ENCODE peak calls at places on chromosomes 13 and 19, in four cellular contexts. R is PC-3, O is DND-41, G is uterus. J is an unnamed sample.

GRCh38 chr19:42563352-42564210 is 31.1 kb downstream of the CEACAM8 start:
- DNase-seq in R (peak; percentile 54), O (peak; percentile 24), G (no peak), J (no peak)

GRCh38 chr19:18351544-18351943 is 11.1 kb downstream of the PGPEP1 start:
- DNase-seq in R (no peak), O (no peak), G (no peak), J (no peak)

GRCh38 chr13:74550039-74550438 is 415.8 kb upstream of the KLF12 start:
- DNase-seq in R (no peak), O (no peak), G (no peak), J (no peak)

GRCh38 chr13:41608779-41609178 is 151.4 kb downstream of the RGCC start:
- DNase-seq in R (no peak), O (no peak), G (no peak), J (no peak)

GRCh38 chr13:58238972-58239773 is 607.6 kb downstream of the PCDH17 start:
- DNase-seq in R (no peak), O (no peak), G (no peak), J (no peak)

GRCh38 chr13:23618341-23618740 is 48.1 kb downstream of the TNFRSF19 start:
- DNase-seq in R (peak; percentile 58), O (no peak), G (no peak), J (no peak)

GRCh38 chr19:16375157-16375935 is 50.7 kb downstream of the KLF2 start:
- DNase-seq in R (no peak), O (no peak), G (no peak), J (no peak)

GRCh38 chr13:32165791-32166190 is 134.2 kb downstream of the FRY start:
- DNase-seq in R (no peak), O (no peak), G (no peak), J (no peak)

DNA sequence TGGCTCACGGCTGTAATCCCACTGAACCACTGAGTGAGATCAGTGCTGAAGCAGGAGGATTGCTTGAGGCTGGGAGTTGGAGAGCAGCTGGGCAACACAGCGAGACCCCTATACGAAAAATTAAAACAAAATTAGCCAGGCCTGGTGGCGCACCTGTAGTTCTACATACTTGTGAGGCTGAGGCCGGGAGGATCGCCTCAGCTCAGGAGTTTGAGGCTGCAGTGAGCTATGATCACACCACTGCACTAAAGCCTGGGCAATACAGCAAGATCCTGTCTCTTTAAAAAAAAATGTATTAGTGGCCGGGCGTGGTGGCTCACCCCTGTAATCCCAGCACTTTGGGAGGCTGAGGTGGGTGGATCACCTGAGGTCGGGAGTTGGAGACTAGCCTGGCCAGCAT is 6.3 kb upstream of the SELENOV start:
- DNase-seq in R (no peak), O (no peak), G (no peak), J (no peak)
- H3K27me3 ChIP-seq in R (no peaks in the 10 kb centered on the region), O (no peaks in the 10 kb centered on the region), G (peaks cover 12% of the 10 kb centered on the region), J (peaks cover 17% of the 10 kb centered on the region)

GRCh38 chr19:50549927-50550593 is 18.2 kb downstream of the LRRC4B start:
- DNase-seq in R (no peak), O (no peak), G (no peak), J (no peak)

GRCh38 chr19:50547385-50548190 is 20.6 kb downstream of the LRRC4B start:
- DNase-seq in R (no peak), O (no peak), G (no peak), J (no peak)

GRCh38 chr19:50550594-50550966 is 17.7 kb downstream of the LRRC4B start:
- DNase-seq in R (no peak), O (no peak), G (no peak), J (no peak)

GRCh38 chr19:50548191-50549058 is 19.8 kb downstream of the LRRC4B start:
- DNase-seq in R (no peak), O (no peak), G (no peak), J (no peak)

GRCh38 chr19:50549059-50549926 is 18.9 kb downstream of the LRRC4B start:
- DNase-seq in R (no peak), O (no peak), G (no peak), J (no peak)
- H3K27me3 ChIP-seq in R (peaks cover 53% of the 10 kb centered on the region), O (no peaks in the 10 kb centered on the region), G (no peaks in the 10 kb centered on the region), J (no peaks in the 10 kb centered on the region)

GRCh38 chr19:41533691-41534090 is 42.3 kb upstream of the CEACAM21 start:
- DNase-seq in R (no peak), O (no peak), G (no peak), J (no peak)

GRCh38 chr19:41532526-41532925 is 43.4 kb upstream of the CEACAM21 start:
- DNase-seq in R (no peak), O (no peak), G (no peak), J (no peak)

GRCh38 chr19:41530184-41530534 is 45.8 kb upstream of the CEACAM21 start:
- DNase-seq in R (no peak), O (no peak), G (no peak), J (no peak)

GRCh38 chr19:41530761-41531301 is 45.1 kb upstream of the CEACAM21 start:
- DNase-seq in R (no peak), O (no peak), G (no peak), J (no peak)

GRCh38 chr19:41531438-41532311 is 44.3 kb upstream of the CEACAM21 start:
- DNase-seq in R (no peak), O (peak; percentile 23), G (peak; percentile 57), J (no peak)
- H3K27me3 ChIP-seq in R (peaks cover 33% of the 10 kb centered on the region), O (peaks cover 38% of the 10 kb centered on the region), G (no peaks in the 10 kb centered on the region), J (no peaks in the 10 kb centered on the region)

DNA sequence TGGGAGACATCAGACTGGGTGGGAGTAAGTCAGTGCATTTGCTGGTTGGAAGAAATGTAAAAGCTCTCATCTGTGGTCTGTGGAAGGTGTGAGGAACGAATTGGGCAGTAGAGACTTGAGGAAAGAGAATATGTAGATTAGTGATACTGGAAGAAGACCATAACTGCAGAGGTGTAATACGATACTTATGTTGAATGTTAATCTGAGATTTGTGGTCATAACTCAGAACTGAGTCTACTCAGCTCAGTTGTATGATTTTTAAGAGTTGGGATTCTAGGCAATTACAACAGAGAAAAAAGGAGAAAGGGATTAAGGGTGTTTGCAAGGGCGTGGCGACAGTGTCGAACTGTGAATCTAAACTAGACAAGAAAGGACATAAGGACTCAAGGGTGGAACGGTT is 3.2 kb upstream of the IL17D start:
- DNase-seq in R (no peak), O (no peak), G (no peak), J (no peak)
- H3K27me3 ChIP-seq in R (no peaks in the 10 kb centered on the region), O (peaks cover 32% of the 10 kb centered on the region), G (no peaks in the 10 kb centered on the region), J (no peaks in the 10 kb centered on the region)

DNA sequence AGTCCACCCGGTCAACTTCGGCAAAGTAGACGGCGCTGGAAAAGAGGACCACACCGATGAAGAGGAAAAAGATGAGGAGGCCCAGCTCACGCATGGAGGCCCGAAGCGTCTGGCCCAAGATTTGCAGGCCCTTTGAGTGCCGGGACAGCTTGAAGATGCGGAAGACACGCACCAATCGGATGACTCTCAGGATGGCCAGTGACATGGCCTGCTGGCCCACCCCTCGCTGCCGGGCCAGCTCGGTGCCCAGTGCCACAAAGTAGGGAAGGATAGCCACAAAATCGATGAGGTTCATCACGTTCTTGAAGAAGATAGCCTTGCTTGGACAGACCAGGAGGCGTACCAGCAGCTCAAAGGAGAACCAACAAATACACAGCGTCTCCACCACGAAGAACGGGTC is 2.1 kb downstream of the KCNA7 start:
- DNase-seq in R (no peak), O (no peak), G (no peak), J (no peak)
- H3K27me3 ChIP-seq in R (peaks cover 7% of the 10 kb centered on the region), O (peaks cover 9% of the 10 kb centered on the region), G (peaks cover 26% of the 10 kb centered on the region), J (peaks cover 26% of the 10 kb centered on the region)

GRCh38 chr13:94702181-94703041 is 9.9 kb downstream of the SOX21 start:
- DNase-seq in R (no peak), O (no peak), G (no peak), J (no peak)

GRCh38 chr13:94701313-94702180 is 10.8 kb downstream of the SOX21 start:
- DNase-seq in R (no peak), O (no peak), G (no peak), J (no peak)

GRCh38 chr13:94703721-94704314 is 8.5 kb downstream of the SOX21 start:
- DNase-seq in R (no peak), O (no peak), G (no peak), J (no peak)

GRCh38 chr13:94704347-94705080 is 7.8 kb downstream of the SOX21 start:
- DNase-seq in R (peak; percentile 30), O (no peak), G (no peak), J (no peak)

GRCh38 chr13:94703271-94703670 is 9.1 kb downstream of the SOX21 start:
- DNase-seq in R (no peak), O (no peak), G (no peak), J (no peak)
- H3K27me3 ChIP-seq in R (no peaks in the 10 kb centered on the region), O (no peaks in the 10 kb centered on the region), G (peaks cover 67% of the 10 kb centered on the region), J (peaks cover 65% of the 10 kb centered on the region)

GRCh38 chr13:45705936-45706335 is 3.8 kb downstream of the CBY2 start:
- DNase-seq in R (no peak), O (no peak), G (no peak), J (no peak)
- H3K27me3 ChIP-seq in R (no peaks in the 10 kb centered on the region), O (peaks cover 15% of the 10 kb centered on the region), G (no peaks in the 10 kb centered on the region), J (no peaks in the 10 kb centered on the region)

GRCh38 chr19:45968626-45969025 is 5.0 kb downstream of the NOVA2 start:
- DNase-seq in R (no peak), O (no peak), G (no peak), J (no peak)
- H3K27me3 ChIP-seq in R (no peaks in the 10 kb centered on the region), O (peaks cover 13% of the 10 kb centered on the region), G (peaks cover 12% of the 10 kb centered on the region), J (no peaks in the 10 kb centered on the region)

DNA sequence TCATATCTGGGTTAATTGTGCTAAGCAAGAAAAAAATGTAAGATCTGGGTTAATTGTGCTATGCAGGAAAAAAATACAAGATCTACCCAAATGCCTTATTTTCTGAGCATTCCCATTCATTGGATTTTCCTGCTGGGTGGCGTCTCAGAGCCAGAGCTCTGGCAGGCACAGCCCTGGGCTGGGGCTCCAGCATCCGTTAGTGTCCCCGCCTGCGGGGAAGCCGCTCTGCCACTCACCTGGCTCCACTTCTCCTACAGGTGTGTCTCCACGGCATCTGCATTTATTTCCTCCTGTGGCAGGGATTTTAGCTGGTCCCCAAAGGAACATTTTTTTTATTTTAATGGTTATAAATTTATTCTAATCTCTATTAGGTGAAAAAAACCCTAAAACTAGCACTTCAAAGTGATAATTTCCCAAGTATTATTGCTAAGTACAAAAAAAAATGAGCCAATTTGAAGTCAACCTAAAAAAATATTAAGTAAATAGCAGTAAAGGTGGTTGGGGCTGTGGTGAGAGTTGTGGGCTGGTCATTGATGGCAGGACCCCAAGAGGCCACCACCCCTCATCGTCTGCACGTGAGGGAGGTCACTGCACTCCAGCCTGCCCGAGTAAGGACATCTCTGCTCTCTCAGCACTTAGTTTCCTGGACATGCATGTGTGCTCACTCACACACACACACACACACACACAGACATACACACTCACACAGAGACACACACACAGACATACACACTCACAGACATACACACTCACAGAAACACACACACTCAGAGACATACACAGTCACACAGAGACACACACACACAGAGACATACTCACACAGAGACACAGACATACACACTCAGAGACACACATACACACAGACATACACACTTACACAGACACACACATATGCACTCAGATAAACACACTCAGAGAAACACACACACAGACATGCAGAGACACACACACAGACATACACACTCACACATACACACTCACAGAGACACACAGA is 127.4 kb upstream of the SOX1 start:
- DNase-seq in R (no peak), O (no peak), G (no peak), J (no peak)
- H3K27me3 ChIP-seq in R (peaks cover 20% of the 10 kb centered on the region), O (no peaks in the 10 kb centered on the region), G (no peaks in the 10 kb centered on the region), J (no peaks in the 10 kb centered on the region)